ENCODE peak calls at places on chromosomes 7 and 10, in four cellular contexts. S is omental fat pad, F is NCI-H1105, L is right lobe of liver. J is an unnamed sample.
A peak's percentile ranks its signal among the peaks of the same experiment; 100 is the strongest.

GRCh38 chr10:92969151-92969550 is 91.4 kb upstream of the CYP26C1 start:
- DNase-seq in S (no peak), F (no peak), L (no peak), J (no peak)

GRCh38 chr7:2029936-2030335 is 202.8 kb downstream of the MAD1L1 start:
- DNase-seq in S (no peak), F (no peak), L (no peak), J (peak; percentile 7)

GRCh38 chr7:108570146-108570755 is 577 bp downstream of the DNAJB9 start:
- DNase-seq in S (no peak), F (peak; percentile 32), L (peak; percentile 52), J (peak; percentile 21)

GRCh38 chr10:112394475-112394875 is 20.6 kb downstream of the ACSL5 start:
- DNase-seq in S (no peak), F (no peak), L (no peak), J (no peak)

GRCh38 chr10:21138769-21139324 is 241.7 kb upstream of the NEBL start:
- DNase-seq in S (no peak), F (no peak), L (no peak), J (no peak)

GRCh38 chr10:111087331-111087756 is 10.5 kb downstream of the ADRA2A start:
- DNase-seq in S (no peak), F (no peak), L (no peak), J (no peak)

GRCh38 chr7:87530126-87530525 is 54.6 kb upstream of the ABCB4 start:
- DNase-seq in S (no peak), F (no peak), L (no peak), J (no peak)

GRCh38 chr7:6623589-6624245 is 8.3 kb downstream of the ZNF853 start:
- DNase-seq in S (no peak), F (no peak), L (no peak), J (no peak)

GRCh38 chr7:149477494-149478443 is 16.9 kb upstream of the ZNF777 start:
- DNase-seq in S (no peak), F (no peak), L (no peak), J (peak; percentile 63)

GRCh38 chr7:108455524-108455832 is 758 bp downstream of the NRCAM start:
- DNase-seq in S (no peak), F (peak; percentile 44), L (no peak), J (no peak)

GRCh38 chr7:132650498-132650897 is 74.2 kb upstream of the PLXNA4 start:
- DNase-seq in S (no peak), F (no peak), L (no peak), J (no peak)

GRCh38 chr10:114259825-114260224 is 20.8 kb downstream of the VWA2 start:
- DNase-seq in S (no peak), F (no peak), L (no peak), J (no peak)

GRCh38 chr10:5582736-5583135 is 58.0 kb downstream of the CALML3 start:
- DNase-seq in S (no peak), F (no peak), L (no peak), J (no peak)

GRCh38 chr7:148242271-148242801 is 348.2 kb upstream of the C7orf33 start:
- DNase-seq in S (no peak), F (no peak), L (no peak), J (peak; percentile 23)

GRCh38 chr10:102492344-102492939 is 10.1 kb downstream of the ACTR1A start:
- DNase-seq in S (no peak), F (no peak), L (no peak), J (no peak)

GRCh38 chr7:5387711-5388245 is 35.9 kb downstream of the TNRC18 start:
- DNase-seq in S (no peak), F (no peak), L (no peak), J (no peak)

GRCh38 chr10:116490028-116490662 is 55.6 kb upstream of the PNLIP start:
- DNase-seq in S (no peak), F (peak; percentile 11), L (no peak), J (no peak)

GRCh38 chr10:132535065-132535651 is 2.4 kb upstream of the INPP5A start:
- DNase-seq in S (no peak), F (no peak), L (peak; percentile 46), J (peak; percentile 7)

GRCh38 chr7:47576909-47577255 is 5.0 kb downstream of the TNS3 start:
- DNase-seq in S (no peak), F (no peak), L (no peak), J (no peak)

GRCh38 chr7:100563809-100564400 is 9.8 kb downstream of the SAP25 start:
- DNase-seq in S (peak; percentile 97), F (no peak), L (peak; percentile 85), J (peak; percentile 94)

GRCh38 chr7:92763636-92764423 is 72.5 kb downstream of the CDK6 start:
- DNase-seq in S (no peak), F (no peak), L (no peak), J (peak; percentile 54)

GRCh38 chr10:120048358-120048757 is 155.8 kb downstream of the SEC23IP start:
- DNase-seq in S (no peak), F (no peak), L (no peak), J (no peak)

GRCh38 chr10:113060221-113061053 is 110.4 kb downstream of the TCF7L2 start:
- DNase-seq in S (no peak), F (no peak), L (no peak), J (no peak)

GRCh38 chr7:105800442-105800841 is 76.0 kb downstream of the ATXN7L1 start:
- DNase-seq in S (no peak), F (no peak), L (no peak), J (no peak)

GRCh38 chr7:142412551-142413193 is 154.8 kb upstream of the PRSS58 start:
- DNase-seq in S (no peak), F (no peak), L (no peak), J (peak; percentile 55)